ENCODE peak calls at places on chromosome 19, in ten cellular contexts. B, K, Y, C, P, S, T, A, R and M are unnamed samples.

GRCh38 chr19:41376241-41376997 is at the start of gene TMEM91:
- DNase-seq in T (peak; percentile 31), R (no peak), Y (no peak), B (no peak), C (peak; percentile 60), K (no peak), S (no peak), P (no peak), A (no peak), M (peak; percentile 81)

GRCh38 chr19:55283548-55284393 is at the start of gene BRSK1:
- DNase-seq in Y (no peak), P (peak; percentile 84), T (peak; percentile 60), R (peak; percentile 79), K (peak; percentile 62), A (no peak), B (peak; percentile 53), C (peak; percentile 85), S (peak; percentile 62), M (peak; percentile 79)

GRCh38 chr19:33064778-33065550 is at the start of gene RHPN2:
- DNase-seq in R (no peak), A (no peak), Y (peak; percentile 81), S (peak; percentile 66), K (peak; percentile 93), B (no peak), T (peak; percentile 68), C (peak; percentile 87), P (no peak), M (peak; percentile 80)

GRCh38 chr19:38617283-38617763 is 430 bp downstream of the MAP4K1 start:
- DNase-seq in P (no peak), Y (no peak), T (no peak), S (no peak), B (no peak), K (no peak), C (no peak), A (no peak), R (no peak), M (no peak)

GRCh38 chr19:49932041-49932451 is 2.7 kb upstream of the NUP62 start:
- DNase-seq in B (no peak), C (no peak), Y (no peak), S (no peak), P (no peak), T (no peak), R (no peak), A (no peak), K (no peak), M (no peak)

GRCh38 chr19:10419200-10419645 is 1.1 kb upstream of the PDE4A start:
- DNase-seq in P (no peak), B (no peak), C (peak; percentile 56), T (no peak), K (peak; percentile 50), R (no peak), S (peak; percentile 39), Y (no peak), A (no peak), M (peak; percentile 42)

GRCh38 chr19:19406878-19407639 is 1.6 kb downstream of the GATAD2A start:
- DNase-seq in K (peak; percentile 53), Y (no peak), B (no peak), C (peak; percentile 60), P (peak; percentile 44), T (peak; percentile 55), A (no peak), S (peak; percentile 52), R (peak; percentile 57), M (no peak)

GRCh38 chr19:16117594-16118033 is 5.9 kb downstream of the RAB8A start:
- DNase-seq in B (no peak), C (no peak), R (no peak), Y (no peak), T (no peak), S (no peak), K (no peak), A (no peak), P (no peak), M (no peak)

GRCh38 chr19:29671393-29672076 is 6.3 kb downstream of the PLEKHF1 start:
- DNase-seq in K (peak; percentile 56), Y (no peak), R (no peak), C (peak; percentile 27), B (no peak), A (no peak), P (no peak), S (peak; percentile 64), T (peak; percentile 72), M (no peak)

GRCh38 chr19:42068756-42069571 is 1.0 kb downstream of the GRIK5 start:
- DNase-seq in P (no peak), S (no peak), A (no peak), B (no peak), C (no peak), T (no peak), R (no peak), Y (no peak), K (no peak), M (no peak)

GRCh38 chr19:41870401-41870873 is 6.6 kb upstream of the CD79A start:
- DNase-seq in B (no peak), P (no peak), T (peak; percentile 29), S (peak; percentile 79), A (no peak), C (peak; percentile 67), Y (no peak), R (no peak), K (peak; percentile 65), M (no peak)

GRCh38 chr19:51572908-51573307 is 1.8 kb downstream of the ZNF175 start:
- DNase-seq in A (no peak), C (peak; percentile 67), K (no peak), P (no peak), Y (no peak), R (no peak), S (peak; percentile 79), T (peak; percentile 48), B (no peak), M (no peak)

GRCh38 chr19:2242811-2243210 is 6.2 kb downstream of the SF3A2 start:
- DNase-seq in C (no peak), T (no peak), P (no peak), A (no peak), K (no peak), R (no peak), S (no peak), Y (no peak), B (no peak), M (no peak)

GRCh38 chr19:18479964-18480723 is 41.7 kb downstream of the ELL start:
- DNase-seq in R (no peak), Y (peak; percentile 92), B (no peak), S (peak; percentile 66), T (peak; percentile 89), K (no peak), P (no peak), C (peak; percentile 67), A (no peak), M (no peak)

GRCh38 chr19:3660493-3661219 is 34.1 kb upstream of the CACTIN start:
- DNase-seq in K (no peak), B (no peak), R (no peak), P (no peak), Y (no peak), T (no peak), C (no peak), S (no peak), A (no peak), M (no peak)

GRCh38 chr19:4051175-4052101 is 15.3 kb downstream of the ZBTB7A start:
- DNase-seq in K (peak; percentile 39), Y (no peak), T (no peak), C (peak; percentile 75), A (no peak), B (no peak), R (no peak), P (no peak), S (peak; percentile 55), M (no peak)

GRCh38 chr19:53892301-53892980 is 10.4 kb downstream of the PRKCG start:
- DNase-seq in S (no peak), K (no peak), Y (no peak), B (no peak), A (no peak), P (no peak), T (no peak), R (no peak), C (no peak), M (no peak)

GRCh38 chr19:3655402-3656072 is 28.9 kb upstream of the CACTIN start:
- DNase-seq in R (no peak), T (peak; percentile 85), C (peak; percentile 99), B (no peak), P (peak; percentile 62), K (no peak), A (peak; percentile 57), Y (no peak), S (peak; percentile 96), M (no peak)

GRCh38 chr19:44943801-44944249 is 1.8 kb downstream of the APOC4 start:
- DNase-seq in S (no peak), Y (no peak), P (peak; percentile 50), A (no peak), C (peak; percentile 60), T (no peak), B (peak; percentile 9), K (no peak), R (peak; percentile 64), M (no peak)

GRCh38 chr19:13639342-13639929 is 124.9 kb upstream of the MRI1 start:
- DNase-seq in R (no peak), B (no peak), P (no peak), K (no peak), Y (no peak), C (no peak), S (no peak), T (no peak), A (no peak), M (no peak)

GRCh38 chr19:53192771-53193533 is at the start of gene ZNF665:
- DNase-seq in R (peak; percentile 92), C (peak; percentile 95), S (peak; percentile 84), K (no peak), B (peak; percentile 33), A (peak; percentile 58), P (peak; percentile 81), T (peak; percentile 87), Y (peak; percentile 93), M (peak; percentile 74)